ENCODE peak calls at places on chromosomes 7 and 10, in four cellular contexts. J, C, E and Z are unnamed samples.

GRCh38 chr10:103287992-103288391 is 11.1 kb downstream of the INA start:
- DNase-seq in C (no peak), J (no peak), E (no peak), Z (no peak)

GRCh38 chr10:69383485-69384089 is 33.1 kb downstream of the TACR2 start:
- DNase-seq in C (no peak), E (no peak), J (peak), Z (peak)

GRCh38 chr7:29445736-29446135 is 117.9 kb upstream of the PRR15 start:
- DNase-seq in J (no peak), E (no peak), C (no peak), Z (peak)

GRCh38 chr7:154693646-154694045 is 309.3 kb downstream of the PAXIP1 start:
- DNase-seq in C (no peak), J (no peak), E (no peak), Z (peak)

GRCh38 chr7:35648367-35648766 is 46.6 kb downstream of the HERPUD2 start:
- DNase-seq in E (no peak), J (no peak), C (no peak), Z (no peak)

GRCh38 chr7:116951366-116952292 is 1.7 kb upstream of the ST7 start:
- DNase-seq in J (no peak), E (no peak), C (no peak), Z (no peak)

GRCh38 chr7:150595361-150595760 is 28.2 kb downstream of the GIMAP4 start:
- DNase-seq in E (no peak), C (no peak), J (no peak), Z (no peak)

GRCh38 chr7:45582868-45583277 is 8.7 kb downstream of the ADCY1 start:
- DNase-seq in C (no peak), E (no peak), J (no peak), Z (peak)

GRCh38 chr7:140778568-140778967 is 82.1 kb downstream of the NDUFB2 start:
- DNase-seq in J (no peak), C (no peak), E (no peak), Z (no peak)

GRCh38 chr7:106462365-106462859 is 177.6 kb upstream of the NAMPT start:
- DNase-seq in J (peak), C (no peak), E (no peak), Z (peak)

GRCh38 chr10:89644967-89645741 is at the start of gene PANK1:
- DNase-seq in J (peak), C (peak), E (no peak), Z (peak)

GRCh38 chr10:114022292-114022691 is 21.4 kb upstream of the ADRB1 start:
- DNase-seq in J (no peak), C (no peak), E (no peak), Z (no peak)

GRCh38 chr10:116263870-116264269 is 9.1 kb downstream of the GFRA1 start:
- DNase-seq in E (no peak), J (peak), C (no peak), Z (no peak)

GRCh38 chr7:137847418-137848050 is 760 bp upstream of the DGKI start:
- DNase-seq in J (no peak), C (peak), E (no peak), Z (peak)

GRCh38 chr10:43436291-43437140 is at the start of gene ZNF487:
- DNase-seq in C (peak), E (peak), J (peak), Z (peak)

GRCh38 chr10:97687785-97688781 is 1.0 kb upstream of the AVPI1 start:
- DNase-seq in C (no peak), E (no peak), J (peak), Z (no peak)

GRCh38 chr10:32149257-32149955 is 93.2 kb upstream of the KIF5B start:
- DNase-seq in C (no peak), E (no peak), J (peak), Z (peak)

GRCh38 chr10:130141460-130141859 is 5.3 kb downstream of the GLRX3 start:
- DNase-seq in J (peak), E (no peak), C (no peak), Z (no peak)

GRCh38 chr7:155597753-155598140 is 46.7 kb upstream of the RBM33 start:
- DNase-seq in C (no peak), J (no peak), E (no peak), Z (no peak)

GRCh38 chr7:30646154-30646553 is 36.1 kb downstream of the CRHR2 start:
- DNase-seq in E (no peak), C (no peak), J (no peak), Z (no peak)
- H3K56ac ChIP-seq in E (no peak), C (no peak), J (no peak), Z (no peak)

GRCh38 chr7:50330701-50331100 is 26.2 kb downstream of the IKZF1 start:
- DNase-seq in J (no peak), C (no peak), E (no peak), Z (no peak)
- H3K9ac ChIP-seq in J (no peak), C (no peak), E (no peak), Z (no peak)

GRCh38 chr10:133201151-133201947 is 28.7 kb upstream of the UTF1 start:
- DNase-seq in E (no peak), C (no peak), J (no peak), Z (no peak)

GRCh38 chr10:133199488-133199885 is 30.5 kb upstream of the UTF1 start:
- DNase-seq in E (no peak), J (no peak), C (no peak), Z (no peak)

GRCh38 chr10:133199992-133200611 is 29.9 kb upstream of the UTF1 start:
- DNase-seq in C (no peak), J (no peak), E (no peak), Z (peak)

GRCh38 chr10:133201948-133202725 is 27.9 kb upstream of the UTF1 start:
- DNase-seq in C (no peak), J (no peak), E (no peak), Z (no peak)

DNA sequence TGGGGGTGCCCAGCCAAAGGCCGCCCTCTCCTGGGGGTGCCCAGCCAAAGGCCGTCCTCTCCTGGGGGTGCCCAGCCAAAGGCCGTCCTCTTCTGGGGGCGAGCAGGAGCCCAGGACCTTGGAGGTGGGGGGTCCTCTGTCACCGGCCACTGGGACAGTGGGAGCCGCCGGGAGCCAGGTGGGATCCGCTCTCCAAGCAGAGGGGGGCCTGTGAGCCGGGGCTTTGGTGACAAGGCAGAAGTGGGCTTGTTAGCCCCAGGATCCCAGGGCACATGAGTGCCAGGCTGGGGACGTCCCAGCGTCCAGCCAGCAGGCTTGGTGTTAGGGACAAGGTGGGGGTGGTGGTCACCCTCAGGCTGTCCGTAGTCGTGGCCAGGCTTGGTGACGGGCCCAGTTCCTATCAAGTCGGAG is 29.4 kb upstream of the UTF1 start:
- DNase-seq in E (no peak), J (no peak), C (no peak), Z (no peak)
- H2BK15ac ChIP-seq in E (no peak), J (no peak), C (no peak), Z (no peak)

DNA sequence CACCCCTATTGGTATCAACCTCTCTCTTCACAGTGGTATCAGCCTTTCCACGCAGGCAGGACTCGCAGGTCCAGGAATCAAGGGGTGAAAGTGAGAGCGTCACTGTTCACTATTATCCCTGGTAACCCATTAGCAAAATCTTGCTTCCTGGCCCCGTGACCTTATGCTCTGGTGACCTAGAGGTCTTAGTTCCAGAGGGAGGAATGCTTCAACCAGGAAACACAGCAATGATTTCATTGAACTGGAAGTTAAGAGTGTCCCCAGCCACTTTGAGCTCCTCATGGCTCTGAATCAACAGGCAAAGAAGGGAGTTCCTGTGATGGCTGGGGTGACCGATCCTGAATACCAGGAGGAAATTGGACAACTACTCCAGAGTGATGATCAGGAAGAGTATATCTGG is 90.6 kb downstream of the CUL2 start:
- DNase-seq in E (no peak), C (no peak), J (no peak), Z (no peak)
- H3K56ac ChIP-seq in E (no peak), C (no peak), J (no peak), Z (no peak)